ENCODE peak calls at places on chromosomes 5 and 9, in four cellular contexts. X, Y, J and U are unnamed samples.

GRCh38 chr5:59115345-59115744 is 532.5 kb downstream of the RAB3C start:
- DNase-seq in X (no peak), Y (no peak), J (no peak), U (no peak)

GRCh38 chr9:95023217-95024003 is 294.1 kb downstream of the FANCC start:
- DNase-seq in X (no peak), J (no peak), Y (no peak), U (no peak)

GRCh38 chr5:153953411-153953810 is 85.3 kb downstream of the FAM114A2 start:
- DNase-seq in X (no peak), J (no peak), Y (no peak), U (no peak)

GRCh38 chr5:119179857-119180641 is 109.2 kb downstream of the DMXL1 start:
- DNase-seq in Y (no peak), J (no peak), X (no peak), U (no peak)

GRCh38 chr5:135319928-135320606 is 79.0 kb downstream of the MACROH2A1 start:
- DNase-seq in J (no peak), Y (no peak), X (peak), U (no peak)

GRCh38 chr5:19179561-19179960 is 808.4 kb downstream of the CDH18 start:
- DNase-seq in Y (no peak), X (no peak), J (no peak), U (no peak)

GRCh38 chr5:173534664-173535063 is 81.8 kb downstream of the BOD1 start:
- DNase-seq in X (no peak), J (no peak), Y (no peak), U (no peak)

GRCh38 chr5:149549461-149550266 is 1.6 kb downstream of the CSNK1A1 start:
- DNase-seq in Y (peak), X (no peak), J (peak), U (peak)

GRCh38 chr9:68651280-68651893 is 53.7 kb upstream of the PIP5K1B start:
- DNase-seq in J (no peak), Y (no peak), X (no peak), U (no peak)

GRCh38 chr5:177409043-177409801 is at the start of gene F12:
- DNase-seq in X (no peak), J (no peak), Y (no peak), U (no peak)

GRCh38 chr9:109477269-109478203 is 20.6 kb downstream of the PTPN3 start:
- DNase-seq in X (peak), J (no peak), Y (no peak), U (no peak)